ENCODE peak calls at places on chromosomes 1 and 21, in four cellular contexts. A, X, N and M are unnamed samples.

GRCh38 chr21:42841156-42841915 is 38.0 kb downstream of the WDR4 start:
- DNase-seq in A (no peak), X (no peak), N (no peak), M (no peak)

GRCh38 chr1:97573560-97573959 is 347.3 kb downstream of the DPYD start:
- DNase-seq in A (no peak), X (no peak), N (no peak), M (no peak)

GRCh38 chr1:226994357-226995063 is 54.4 kb downstream of the COQ8A start:
- DNase-seq in A (peak; percentile 55), X (no peak), N (no peak), M (no peak)

GRCh38 chr1:56773341-56774066 is 45.7 kb downstream of the FYB2 start:
- DNase-seq in A (no peak), X (no peak), N (no peak), M (no peak)

GRCh38 chr1:230641346-230641745 is 935 bp upstream of the COG2 start:
- DNase-seq in A (no peak), X (no peak), N (no peak), M (no peak)

GRCh38 chr21:16370176-16370575 is 640.4 kb downstream of the USP25 start:
- DNase-seq in A (no peak), X (no peak), N (no peak), M (no peak)

GRCh38 chr1:203526572-203526971 is 32.6 kb downstream of the OPTC start:
- DNase-seq in A (no peak), X (no peak), N (peak; percentile 20), M (no peak)

GRCh38 chr1:155124503-155125463 is 2.9 kb upstream of the EFNA1 start:
- DNase-seq in A (no peak), X (no peak), N (peak; percentile 57), M (no peak)

GRCh38 chr1:91026777-91027176 is 4.9 kb upstream of the ZNF644 start:
- DNase-seq in A (no peak), X (no peak), N (no peak), M (no peak)

GRCh38 chr1:169103443-169103842 is 3.0 kb upstream of the ATP1B1 start:
- DNase-seq in A (no peak), X (no peak), N (peak; percentile 98), M (no peak)

GRCh38 chr1:45365051-45365450 is 24.8 kb upstream of the MUTYH start:
- DNase-seq in A (peak; percentile 28), X (no peak), N (no peak), M (peak; percentile 23)

GRCh38 chr21:46035809-46036695 is 54.5 kb downstream of the COL6A1 start:
- DNase-seq in A (no peak), X (no peak), N (no peak), M (no peak)

GRCh38 chr1:230643887-230644286 is 1.6 kb downstream of the COG2 start:
- DNase-seq in A (no peak), X (peak; percentile 19), N (peak; percentile 20), M (no peak)

GRCh38 chr1:61079276-61079897 is 3.0 kb upstream of the NFIA start:
- DNase-seq in A (no peak), X (no peak), N (peak; percentile 39), M (no peak)

GRCh38 chr1:55617416-55617980 is 402.3 kb upstream of the USP24 start:
- DNase-seq in A (no peak), X (no peak), N (peak; percentile 9), M (no peak)

GRCh38 chr1:115436596-115436995 is 98.5 kb upstream of the NGF start:
- DNase-seq in A (no peak), X (no peak), N (no peak), M (no peak)

GRCh38 chr1:5490640-5491039 is 501.6 kb downstream of the NPHP4 start:
- DNase-seq in A (no peak), X (no peak), N (no peak), M (no peak)

GRCh38 chr1:163395767-163396166 is 74.0 kb downstream of the NUF2 start:
- DNase-seq in A (no peak), X (no peak), N (no peak), M (no peak)

GRCh38 chr1:201493757-201494617 is 12.9 kb downstream of the CSRP1 start:
- DNase-seq in A (no peak), X (no peak), N (no peak), M (no peak)

GRCh38 chr21:35896060-35896459 is 164.3 kb downstream of the SETD4 start:
- DNase-seq in A (no peak), X (peak; percentile 54), N (no peak), M (no peak)

GRCh38 chr21:46368533-46369285 is 44.8 kb downstream of the PCNT start:
- DNase-seq in A (no peak), X (peak; percentile 90), N (peak; percentile 22), M (no peak)

GRCh38 chr1:244341455-244342450 is 110.0 kb downstream of the ADSS2 start:
- DNase-seq in A (peak; percentile 57), X (no peak), N (peak; percentile 85), M (peak; percentile 27)

GRCh38 chr1:56065729-56066128 is 513.6 kb downstream of the PLPP3 start:
- DNase-seq in A (no peak), X (no peak), N (no peak), M (no peak)

GRCh38 chr1:99173900-99174299 is 90.4 kb upstream of the PLPPR4 start:
- DNase-seq in A (no peak), X (no peak), N (peak; percentile 12), M (no peak)

GRCh38 chr1:222627232-222627631 is 9.3 kb downstream of the MIA3 start:
- DNase-seq in A (no peak), X (no peak), N (no peak), M (no peak)

GRCh38 chr1:200889571-200889970 is 5.1 kb upstream of the INAVA start:
- DNase-seq in A (no peak), X (no peak), N (no peak), M (no peak)

GRCh38 chr1:33365560-33365997 is 44.7 kb upstream of the A3GALT2 start:
- DNase-seq in A (no peak), X (no peak), N (no peak), M (no peak)

GRCh38 chr1:91883470-91883869 is 2.5 kb downstream of the TGFBR3 start:
- DNase-seq in A (no peak), X (peak; percentile 66), N (peak; percentile 32), M (no peak)

GRCh38 chr1:97500696-97501297 is 420.0 kb downstream of the DPYD start:
- DNase-seq in A (no peak), X (no peak), N (no peak), M (no peak)

GRCh38 chr1:26145960-26146294 is 13.0 kb upstream of the FAM110D start:
- DNase-seq in A (no peak), X (no peak), N (no peak), M (no peak)

GRCh38 chr1:86503477-86504129 is 34.9 kb downstream of the CLCA1 start:
- DNase-seq in A (peak; percentile 36), X (no peak), N (peak; percentile 37), M (peak; percentile 44)

GRCh38 chr1:11980676-11980972 is 380 bp downstream of the MFN2 start:
- DNase-seq in A (no peak), X (no peak), N (no peak), M (no peak)

GRCh38 chr1:109255097-109255651 is 5.8 kb downstream of the CELSR2 start:
- DNase-seq in A (no peak), X (no peak), N (no peak), M (no peak)

GRCh38 chr1:212471891-212472675 is 39.4 kb downstream of the NENF start:
- DNase-seq in A (no peak), X (no peak), N (no peak), M (no peak)

GRCh38 chr1:25161981-25162380 is 70.3 kb downstream of the SYF2 start:
- DNase-seq in A (no peak), X (no peak), N (no peak), M (no peak)

GRCh38 chr1:228748431-228748830 is 13.2 kb downstream of the RHOU start:
- DNase-seq in A (no peak), X (no peak), N (no peak), M (no peak)